ENCODE peak calls at places on chromosomes 4 and X, in six cellular contexts. Y, N, G, J, S and Q are unnamed samples.

GRCh38 chr4:74623041-74623440 is 171.3 kb downstream of the BTC start:
- DNase-seq in Y (peak; percentile 51), N (peak; percentile 77), G (peak; percentile 69), J (peak; percentile 69), S (peak; percentile 5), Q (peak; percentile 45)

GRCh38 chrX:153731117-153731844 is 6.6 kb downstream of the ABCD1 start:
- DNase-seq in Y (peak; percentile 35), N (peak; percentile 34), G (peak; percentile 15), J (no peak), S (no peak), Q (no peak)

GRCh38 chr4:183971938-183972490 is 66.9 kb downstream of the STOX2 start:
- DNase-seq in Y (no peak), N (peak; percentile 6), G (no peak), J (no peak), S (no peak), Q (no peak)

GRCh38 chr4:53963786-53964185 is 100.6 kb downstream of the CHIC2 start:
- DNase-seq in Y (peak; percentile 32), N (no peak), G (no peak), J (no peak), S (no peak), Q (no peak)

GRCh38 chr4:48858130-48858529 is 27.2 kb downstream of the OCIAD1 start:
- DNase-seq in Y (no peak), N (no peak), G (no peak), J (peak; percentile 22), S (no peak), Q (no peak)

GRCh38 chr4:51855270-51855669 is 12.3 kb downstream of the DCUN1D4 start:
- DNase-seq in Y (no peak), N (no peak), G (no peak), J (no peak), S (no peak), Q (no peak)

GRCh38 chrX:22616867-22617266 is 344.2 kb downstream of the CBLL2 start:
- DNase-seq in Y (no peak), N (no peak), G (no peak), J (no peak), S (no peak), Q (no peak)

GRCh38 chr4:5801696-5802095 is 90.7 kb downstream of the EVC start:
- DNase-seq in Y (peak; percentile 8), N (no peak), G (no peak), J (no peak), S (no peak), Q (no peak)

GRCh38 chr4:53100801-53101581 is 238.9 kb downstream of the RASL11B start:
- DNase-seq in Y (peak; percentile 74), N (peak; percentile 34), G (no peak), J (no peak), S (no peak), Q (no peak)

GRCh38 chr4:28772066-28772465 is 1911.4 kb downstream of the STIM2 start:
- DNase-seq in Y (peak; percentile 62), N (peak; percentile 38), G (no peak), J (no peak), S (no peak), Q (no peak)

GRCh38 chrX:19991350-19991718 is 473 bp upstream of the BCLAF3 start:
- DNase-seq in Y (no peak), N (no peak), G (no peak), J (no peak), S (no peak), Q (no peak)

GRCh38 chrX:10582945-10583344 is 37.4 kb downstream of the MID1 start:
- DNase-seq in Y (peak; percentile 61), N (peak; percentile 42), G (no peak), J (no peak), S (no peak), Q (no peak)

GRCh38 chr4:72394264-72394663 is 174.8 kb downstream of the ADAMTS3 start:
- DNase-seq in Y (no peak), N (no peak), G (no peak), J (no peak), S (no peak), Q (peak; percentile 9)

GRCh38 chr4:83548151-83548905 is 12.4 kb downstream of the GPAT3 start:
- DNase-seq in Y (peak; percentile 98), N (peak; percentile 98), G (no peak), J (peak; percentile 19), S (no peak), Q (no peak)

GRCh38 chr4:135239964-135240363 is 1038.4 kb upstream of the PABPC4L start:
- DNase-seq in Y (no peak), N (no peak), G (no peak), J (no peak), S (no peak), Q (no peak)

GRCh38 chr4:13236485-13236884 is 247.7 kb downstream of the RAB28 start:
- DNase-seq in Y (no peak), N (no peak), G (no peak), J (no peak), S (no peak), Q (no peak)

GRCh38 chr4:73451404-73451803 is 15.4 kb downstream of the AFP start:
- DNase-seq in Y (peak; percentile 58), N (no peak), G (no peak), J (peak; percentile 62), S (no peak), Q (peak; percentile 33)

GRCh38 chr4:182881928-182882327 is 35.3 kb downstream of the DCTD start:
- DNase-seq in Y (no peak), N (no peak), G (no peak), J (no peak), S (peak; percentile 85), Q (no peak)

GRCh38 chr4:120977435-120977997 is 55.0 kb upstream of the PRDM5 start:
- DNase-seq in Y (peak; percentile 78), N (peak; percentile 61), G (peak; percentile 82), J (peak; percentile 83), S (peak; percentile 15), Q (peak; percentile 31)

GRCh38 chr4:3860061-3860912 is 94.1 kb downstream of the ADRA2C start:
- DNase-seq in Y (no peak), N (no peak), G (no peak), J (no peak), S (no peak), Q (no peak)

GRCh38 chr4:153018716-153019115 is 82.6 kb downstream of the FHDC1 start:
- DNase-seq in Y (no peak), N (no peak), G (no peak), J (no peak), S (no peak), Q (no peak)

GRCh38 chr4:185936650-185937376 is 124.8 kb upstream of the SORBS2 start:
- DNase-seq in Y (no peak), N (no peak), G (no peak), J (no peak), S (no peak), Q (no peak)

GRCh38 chr4:3257125-3257690 is 8.2 kb downstream of the MSANTD1 start:
- DNase-seq in Y (no peak), N (peak; percentile 81), G (no peak), J (no peak), S (no peak), Q (no peak)

GRCh38 chr4:7845493-7846124 is 94.1 kb downstream of the AFAP1 start:
- DNase-seq in Y (no peak), N (no peak), G (no peak), J (peak; percentile 45), S (no peak), Q (peak; percentile 55)

GRCh38 chr4:7843831-7844230 is 95.8 kb downstream of the AFAP1 start:
- DNase-seq in Y (no peak), N (peak; percentile 17), G (no peak), J (no peak), S (no peak), Q (no peak)

GRCh38 chr4:7842384-7843279 is 97.0 kb downstream of the AFAP1 start:
- DNase-seq in Y (peak; percentile 96), N (peak; percentile 92), G (no peak), J (no peak), S (no peak), Q (no peak)

GRCh38 chr4:7847206-7847605 is 92.5 kb downstream of the AFAP1 start:
- DNase-seq in Y (no peak), N (no peak), G (no peak), J (no peak), S (no peak), Q (no peak)

GRCh38 chr4:7844247-7844991 is 95.2 kb downstream of the AFAP1 start:
- DNase-seq in Y (peak; percentile 91), N (peak; percentile 89), G (peak; percentile 44), J (peak; percentile 92), S (peak; percentile 73), Q (peak; percentile 81)
- H3F3A ChIP-seq in Y (peaks cover 70% of the 10 kb centered on the region), N (peaks cover 26% of the 10 kb centered on the region), G (no peaks in the 10 kb centered on the region), J (no peaks in the 10 kb centered on the region), S (peaks cover 73% of the 10 kb centered on the region), Q (peaks cover 5% of the 10 kb centered on the region)

GRCh38 chrX:1453951-1454785 is 1.5 kb upstream of the ASMTL start:
- DNase-seq in Y (peak; percentile 83), N (peak; percentile 82), G (peak; percentile 81), J (peak; percentile 93), S (peak; percentile 85), Q (peak; percentile 91)
- TF ChIP-seq EZH2phosphoT487 in Y (no peak), N (no peak), G (no peak), J (no peak), S (no peak), Q (no peak)

DNA sequence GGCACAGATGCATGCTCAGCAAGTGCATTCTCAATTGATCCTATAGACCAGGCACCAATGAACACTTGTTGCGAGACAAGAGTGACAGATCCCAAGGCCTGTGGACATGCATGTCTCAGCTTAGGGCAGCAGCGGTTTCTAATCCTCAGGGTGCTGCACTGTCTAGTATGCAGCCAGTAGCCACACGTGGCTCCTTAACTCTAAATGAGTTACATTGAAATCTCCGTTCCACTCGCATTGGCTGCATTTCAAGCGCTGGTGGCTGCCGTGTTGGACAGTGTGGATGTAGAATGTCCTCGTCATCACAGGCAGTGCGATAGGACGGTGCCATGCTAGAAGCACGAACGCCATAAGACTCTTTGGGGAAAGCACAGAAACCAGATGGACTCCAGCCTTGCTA is 24.0 kb upstream of the AFAP1 start:
- DNase-seq in Y (no peak), N (no peak), G (no peak), J (no peak), S (no peak), Q (no peak)
- H3F3A ChIP-seq in Y (peaks cover 17% of the 10 kb centered on the region), N (no peaks in the 10 kb centered on the region), G (no peaks in the 10 kb centered on the region), J (no peaks in the 10 kb centered on the region), S (peaks cover 28% of the 10 kb centered on the region), Q (no peaks in the 10 kb centered on the region)

GRCh38 chrX:143296521-143296920 is 220.8 kb downstream of the SPANXN3 start:
- DNase-seq in Y (no peak), N (no peak), G (no peak), J (no peak), S (no peak), Q (peak; percentile 66)
- TF ChIP-seq EZH2phosphoT487 in Y (no peak), N (no peak), G (no peak), J (no peak), S (no peak), Q (no peak)

GRCh38 chr4:25875281-25875745 is 12.5 kb upstream of the SEL1L3 start:
- DNase-seq in Y (no peak), N (no peak), G (peak; percentile 65), J (no peak), S (no peak), Q (no peak)
- H3F3A ChIP-seq in Y (no peaks in the 10 kb centered on the region), N (no peaks in the 10 kb centered on the region), G (peaks cover 25% of the 10 kb centered on the region), J (no peaks in the 10 kb centered on the region), S (no peaks in the 10 kb centered on the region), Q (no peaks in the 10 kb centered on the region)

DNA sequence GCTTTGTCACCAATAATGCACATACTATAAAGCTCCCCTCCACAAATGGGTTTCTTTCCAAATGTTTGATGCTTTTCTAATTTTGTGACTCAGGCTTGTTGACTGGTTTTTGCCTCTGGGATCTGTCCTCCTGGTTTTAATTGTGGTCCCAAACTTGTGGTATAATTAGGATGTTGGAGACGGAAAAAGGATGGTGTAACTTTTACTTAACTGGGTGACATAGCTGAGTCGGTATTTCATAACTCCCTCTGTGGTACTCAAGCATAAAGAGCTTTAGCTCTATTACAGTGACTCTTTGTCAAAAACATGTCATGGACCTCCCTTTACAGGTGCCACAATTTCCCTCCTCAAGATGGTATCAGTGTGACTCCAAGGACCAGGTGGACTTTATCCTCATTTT is 119.7 kb upstream of the RBPJ start:
- DNase-seq in Y (peak; percentile 74), N (no peak), G (no peak), J (no peak), S (no peak), Q (no peak)
- TF ChIP-seq EZH2phosphoT487 in Y (no peak), N (no peak), G (no peak), J (no peak), S (no peak), Q (no peak)